ENCODE peak calls at places on chromosomes 11 and 22, in ten cellular contexts. Y is CD8-positive, alpha-beta T cell; J is PC-3; I is esophagus squamous epithelium; Z is psoas muscle; W is spleen; N is fibroblast of the aortic adventitia; X is thyroid gland; A is GM10248; B is GM06990. K is an unnamed sample.
A peak's percentile ranks its signal among the peaks of the same experiment; 100 is the strongest.

GRCh38 chr11:126115253-126115540 is 52.5 kb upstream of the CDON start:
- DNase-seq in X (peak; percentile 95), B (no peak), A (no peak), W (no peak), Y (no peak), I (no peak), J (peak; percentile 45), N (peak; percentile 34), Z (peak; percentile 57), K (no peak)

GRCh38 chr11:104148074-104148473 is 15.9 kb downstream of the PDGFD start:
- DNase-seq in A (no peak), J (peak; percentile 45), B (no peak), Y (no peak), I (no peak), Z (no peak), X (no peak), N (peak; percentile 89), W (no peak), K (no peak)

GRCh38 chr11:110097459-110098012 is 4.3 kb downstream of the ZC3H12C start:
- DNase-seq in B (no peak), W (no peak), A (no peak), X (no peak), I (no peak), Z (no peak), J (no peak), N (no peak), Y (no peak), K (no peak)

GRCh38 chr22:47808236-47808845 is 1045.9 kb downstream of the TBC1D22A start:
- DNase-seq in Y (no peak), J (no peak), Z (no peak), X (no peak), B (no peak), W (no peak), A (no peak), N (no peak), I (no peak), K (no peak)

GRCh38 chr22:35379146-35379993 is 1.5 kb upstream of the HMOX1 start:
- DNase-seq in A (no peak), X (no peak), W (no peak), I (no peak), Y (no peak), J (no peak), Z (no peak), B (no peak), N (no peak), K (no peak)

GRCh38 chr22:17586831-17587440 is 23.6 kb downstream of the SLC25A18 start:
- DNase-seq in W (peak; percentile 66), N (no peak), I (no peak), Y (no peak), B (no peak), J (no peak), A (no peak), Z (no peak), X (no peak), K (no peak)

GRCh38 chr11:2697871-2698270 is 1.9 kb downstream of the KCNQ1OT1 start:
- DNase-seq in B (no peak), X (no peak), W (no peak), J (peak; percentile 38), Y (no peak), A (no peak), N (peak; percentile 22), Z (no peak), I (no peak), K (no peak)

GRCh38 chr11:1129666-1130160 is 28.0 kb upstream of the MUC5AC start:
- DNase-seq in N (no peak), I (no peak), X (no peak), A (no peak), B (no peak), Y (no peak), J (no peak), W (no peak), Z (no peak), K (no peak)

GRCh38 chr22:28103596-28103995 is 184.5 kb upstream of the PITPNB start:
- DNase-seq in Y (no peak), I (no peak), A (no peak), B (no peak), N (peak; percentile 24), J (no peak), X (no peak), W (no peak), Z (no peak), K (no peak)

GRCh38 chr11:126764221-126764620 is 236.3 kb downstream of the KIRREL3 start:
- DNase-seq in B (no peak), Z (no peak), Y (no peak), N (peak; percentile 12), W (no peak), J (no peak), A (no peak), I (no peak), X (no peak), K (no peak)

GRCh38 chr11:133038850-133039249 is 493.5 kb downstream of the OPCML start:
- DNase-seq in A (no peak), N (no peak), Z (no peak), W (no peak), I (no peak), Y (no peak), J (no peak), X (no peak), B (no peak), K (no peak)

GRCh38 chr11:66369073-66369894 is 2.3 kb downstream of the SLC29A2 start:
- DNase-seq in B (no peak), Z (no peak), X (no peak), N (no peak), A (no peak), J (no peak), I (no peak), W (peak; percentile 66), Y (no peak), K (no peak)

GRCh38 chr11:90124371-90124770 is 10.1 kb upstream of the NAALAD2 start:
- DNase-seq in Y (no peak), A (no peak), W (no peak), Z (no peak), N (no peak), B (no peak), J (no peak), I (no peak), X (no peak), K (no peak)

DNA sequence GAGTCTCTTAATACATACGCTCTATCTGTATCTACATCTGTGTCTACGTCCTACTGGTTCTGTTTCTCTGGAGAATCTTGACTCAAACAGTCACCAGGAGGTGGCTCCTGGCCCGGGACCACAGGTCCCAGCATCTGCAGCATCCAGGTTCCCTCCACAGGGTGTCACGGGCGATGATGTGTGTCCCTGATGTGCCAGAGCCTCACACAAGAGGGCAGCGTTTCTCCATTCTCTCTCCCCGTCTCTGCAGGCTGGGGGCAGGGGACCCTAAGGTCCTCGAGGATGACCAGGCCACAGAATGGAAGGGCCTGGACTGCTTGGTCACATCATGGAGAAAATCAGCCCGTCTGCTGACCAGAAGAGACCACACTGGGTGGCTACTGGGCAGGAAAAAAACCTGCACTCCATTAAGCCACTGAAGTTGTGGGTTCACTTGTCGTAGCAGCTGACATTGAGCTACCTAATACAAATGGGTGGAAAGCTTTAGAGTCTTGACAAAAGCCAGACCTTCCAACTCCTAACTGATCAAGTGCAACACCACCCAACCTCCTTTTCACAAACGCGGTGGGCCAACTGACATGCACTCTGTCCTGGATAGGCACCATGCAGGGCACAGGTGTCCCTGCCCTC is 392.5 kb downstream of the CTTN start:
- DNase-seq in A (no peak), W (no peak), J (no peak), Y (no peak), I (no peak), B (no peak), Z (no peak), X (no peak), N (no peak), K (no peak)
- TF ChIP-seq CTCF in A (no peak), W (no peak), J (peak; percentile 51), Y (no peak), I (no peak), B (no peak), Z (no peak), X (no peak), N (no peak), K (no peak)

GRCh38 chr11:20033806-20034205 is 126.5 kb downstream of the DBX1 start:
- DNase-seq in A (no peak), Y (no peak), N (no peak), I (no peak), W (no peak), J (no peak), B (no peak), X (no peak), Z (no peak), K (no peak)
- TF ChIP-seq CTCF in A (no peak), Y (no peak), N (no peak), I (no peak), W (no peak), J (no peak), B (no peak), X (no peak), Z (no peak), K (no peak)

GRCh38 chr22:42929838-42930155 is 72.7 kb upstream of the ARFGAP3 start:
- DNase-seq in Y (no peak), W (peak; percentile 35), Z (no peak), B (no peak), J (no peak), A (no peak), N (no peak), X (no peak), I (no peak), K (no peak)
- TF ChIP-seq CTCF in Y (no peak), W (no peak), Z (no peak), B (no peak), J (no peak), A (no peak), N (no peak), X (no peak), I (no peak), K (no peak)

GRCh38 chr11:20310596-20311394 is 52.7 kb upstream of the HTATIP2 start:
- DNase-seq in A (no peak), Y (no peak), Z (no peak), I (no peak), X (no peak), N (no peak), W (no peak), J (no peak), B (no peak), K (no peak)

GRCh38 chr11:20308601-20309000 is 54.9 kb upstream of the HTATIP2 start:
- DNase-seq in A (no peak), Y (no peak), J (no peak), N (no peak), I (no peak), X (no peak), B (no peak), W (no peak), Z (no peak), K (no peak)

GRCh38 chr11:20311444-20311843 is 52.1 kb upstream of the HTATIP2 start:
- DNase-seq in B (no peak), Y (no peak), J (no peak), Z (no peak), W (no peak), I (no peak), A (no peak), X (no peak), N (no peak), K (no peak)

GRCh38 chr11:20310137-20310536 is 53.4 kb upstream of the HTATIP2 start:
- DNase-seq in J (no peak), I (no peak), Z (no peak), X (no peak), W (no peak), Y (no peak), B (no peak), N (no peak), A (no peak), K (no peak)

DNA sequence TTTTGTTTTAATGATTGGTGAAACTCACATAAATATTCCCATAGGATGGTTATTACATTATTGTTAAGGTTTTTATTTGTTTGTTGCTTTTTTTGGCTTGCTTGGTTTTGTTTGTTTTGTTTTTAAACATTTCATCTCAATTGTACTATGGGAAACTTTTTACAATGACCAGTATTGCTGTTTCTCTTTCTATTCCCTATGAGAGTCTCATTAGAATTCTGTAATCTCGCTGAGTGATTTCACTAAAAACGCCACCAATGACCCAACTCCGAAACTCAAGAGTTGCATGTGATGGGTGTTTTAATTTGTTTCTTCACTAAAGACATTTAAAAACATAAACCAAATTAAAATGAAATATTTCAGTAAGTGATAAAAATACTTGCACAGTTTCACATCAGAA is 53.9 kb upstream of the HTATIP2 start:
- DNase-seq in J (no peak), N (no peak), X (no peak), A (no peak), Z (no peak), I (no peak), B (no peak), W (no peak), Y (no peak), K (no peak)
- TF ChIP-seq CTCF in J (no peak), N (no peak), X (no peak), A (no peak), Z (no peak), I (no peak), B (no peak), W (no peak), Y (no peak), K (no peak)

K was measured in GM20000.